ENCODE peak calls at places on chromosomes 1 and 21, in four cellular contexts. One of them, this sample, is unnamed.

GRCh38 chr1:36339215-36339614 is 15.8 kb upstream of the EVA1B start:
- DNase-seq in WTC11: no peak
- DNase-seq in SK-N-SH: no peak
- DNase-seq in GM12878: no peak
- DNase-seq in this sample: no peak

GRCh38 chr1:214493126-214493796 is 58.1 kb downstream of the PTPN14 start:
- DNase-seq in SK-N-SH: no peak
- DNase-seq in WTC11: no peak
- DNase-seq in GM12878: no peak
- DNase-seq in this sample: no peak

GRCh38 chr1:185581961-185582725 is 152.0 kb upstream of the HMCN1 start:
- DNase-seq in WTC11: no peak
- DNase-seq in GM12878: no peak
- DNase-seq in SK-N-SH: no peak
- DNase-seq in this sample: no peak

GRCh38 chr1:149965440-149965839 is 28.8 kb upstream of the MTMR11 start:
- DNase-seq in WTC11: no peak
- DNase-seq in SK-N-SH: no peak
- DNase-seq in GM12878: no peak
- DNase-seq in this sample: no peak

GRCh38 chr1:224175615-224176014 is 7.4 kb upstream of the DEGS1 start:
- DNase-seq in SK-N-SH: peak
- DNase-seq in GM12878: no peak
- DNase-seq in WTC11: peak
- DNase-seq in this sample: no peak

GRCh38 chr1:156492591-156493080 is 7.9 kb downstream of the MEF2D start:
- DNase-seq in WTC11: no peak
- DNase-seq in GM12878: no peak
- DNase-seq in SK-N-SH: no peak
- DNase-seq in this sample: no peak

GRCh38 chr1:227937031-227937430 is 10.7 kb downstream of the WNT9A start:
- DNase-seq in GM12878: no peak
- DNase-seq in SK-N-SH: no peak
- DNase-seq in WTC11: no peak
- DNase-seq in this sample: no peak

GRCh38 chr1:21069549-21069948 is 107.1 kb downstream of the EIF4G3 start:
- DNase-seq in SK-N-SH: no peak
- DNase-seq in WTC11: no peak
- DNase-seq in GM12878: no peak
- DNase-seq in this sample: no peak

GRCh38 chr1:61170328-61171238 is 88.2 kb downstream of the NFIA start:
- DNase-seq in WTC11: no peak
- DNase-seq in GM12878: no peak
- DNase-seq in SK-N-SH: no peak
- DNase-seq in this sample: peak

GRCh38 chr1:26291433-26291832 is 11.5 kb downstream of the SH3BGRL3 start:
- DNase-seq in WTC11: no peak
- DNase-seq in SK-N-SH: no peak
- DNase-seq in GM12878: no peak
- DNase-seq in this sample: no peak

GRCh38 chr1:112717263-112717662 is 2.1 kb upstream of the PPM1J start:
- DNase-seq in GM12878: no peak
- DNase-seq in SK-N-SH: no peak
- DNase-seq in WTC11: no peak
- DNase-seq in this sample: no peak

GRCh38 chr1:98322966-98323365 is 338.6 kb upstream of the SNX7 start:
- DNase-seq in WTC11: no peak
- DNase-seq in SK-N-SH: no peak
- DNase-seq in GM12878: no peak
- DNase-seq in this sample: no peak

GRCh38 chr1:40003156-40004093 is 37.1 kb upstream of the CAP1 start:
- DNase-seq in GM12878: peak
- DNase-seq in WTC11: no peak
- DNase-seq in SK-N-SH: no peak
- DNase-seq in this sample: no peak

GRCh38 chr1:245923215-245923614 is 583.9 kb downstream of the SMYD3 start:
- DNase-seq in GM12878: no peak
- DNase-seq in SK-N-SH: no peak
- DNase-seq in WTC11: no peak
- DNase-seq in this sample: peak

GRCh38 chr1:153565529-153566374 is at the start of gene S100A2:
- DNase-seq in WTC11: no peak
- DNase-seq in SK-N-SH: no peak
- DNase-seq in GM12878: peak
- DNase-seq in this sample: no peak

GRCh38 chr1:159859757-159860156 is 2.7 kb downstream of the VSIG8 start:
- DNase-seq in SK-N-SH: no peak
- DNase-seq in WTC11: no peak
- DNase-seq in GM12878: no peak
- DNase-seq in this sample: no peak

GRCh38 chr1:56645663-56646330 is 683 bp downstream of the PRKAA2 start:
- DNase-seq in WTC11: peak
- DNase-seq in SK-N-SH: peak
- DNase-seq in GM12878: no peak
- DNase-seq in this sample: no peak

GRCh38 chr1:99438656-99439055 is 174.4 kb downstream of the PLPPR4 start:
- DNase-seq in GM12878: no peak
- DNase-seq in SK-N-SH: no peak
- DNase-seq in WTC11: no peak
- DNase-seq in this sample: no peak

GRCh38 chr1:156319664-156320063 is 18.4 kb downstream of the CCT3 start:
- DNase-seq in GM12878: no peak
- DNase-seq in SK-N-SH: peak
- DNase-seq in WTC11: no peak
- DNase-seq in this sample: no peak

GRCh38 chr1:23978825-23979224 is 1.3 kb downstream of the SRSF10 start:
- DNase-seq in WTC11: no peak
- DNase-seq in SK-N-SH: no peak
- DNase-seq in GM12878: no peak
- DNase-seq in this sample: no peak

GRCh38 chr1:23980006-23980724 is at the start of gene SRSF10:
- DNase-seq in SK-N-SH: peak
- DNase-seq in WTC11: peak
- DNase-seq in GM12878: peak
- DNase-seq in this sample: peak

GRCh38 chr1:23979387-23980005 is 631 bp downstream of the SRSF10 start:
- DNase-seq in SK-N-SH: no peak
- DNase-seq in GM12878: no peak
- DNase-seq in WTC11: no peak
- DNase-seq in this sample: no peak

GRCh38 chr1:23977854-23978191 is 2.3 kb downstream of the SRSF10 start:
- DNase-seq in WTC11: no peak
- DNase-seq in SK-N-SH: no peak
- DNase-seq in GM12878: no peak
- DNase-seq in this sample: no peak

GRCh38 chr1:23980725-23981063 is 567 bp upstream of the SRSF10 start:
- DNase-seq in SK-N-SH: peak
- DNase-seq in WTC11: no peak
- DNase-seq in GM12878: no peak
- DNase-seq in this sample: peak
- TF ChIP-seq USF1 in SK-N-SH: no peak
- TF ChIP-seq USF1 in WTC11: no peak
- TF ChIP-seq USF1 in GM12878: no peak
- TF ChIP-seq USF1 in this sample: no peak

DNA sequence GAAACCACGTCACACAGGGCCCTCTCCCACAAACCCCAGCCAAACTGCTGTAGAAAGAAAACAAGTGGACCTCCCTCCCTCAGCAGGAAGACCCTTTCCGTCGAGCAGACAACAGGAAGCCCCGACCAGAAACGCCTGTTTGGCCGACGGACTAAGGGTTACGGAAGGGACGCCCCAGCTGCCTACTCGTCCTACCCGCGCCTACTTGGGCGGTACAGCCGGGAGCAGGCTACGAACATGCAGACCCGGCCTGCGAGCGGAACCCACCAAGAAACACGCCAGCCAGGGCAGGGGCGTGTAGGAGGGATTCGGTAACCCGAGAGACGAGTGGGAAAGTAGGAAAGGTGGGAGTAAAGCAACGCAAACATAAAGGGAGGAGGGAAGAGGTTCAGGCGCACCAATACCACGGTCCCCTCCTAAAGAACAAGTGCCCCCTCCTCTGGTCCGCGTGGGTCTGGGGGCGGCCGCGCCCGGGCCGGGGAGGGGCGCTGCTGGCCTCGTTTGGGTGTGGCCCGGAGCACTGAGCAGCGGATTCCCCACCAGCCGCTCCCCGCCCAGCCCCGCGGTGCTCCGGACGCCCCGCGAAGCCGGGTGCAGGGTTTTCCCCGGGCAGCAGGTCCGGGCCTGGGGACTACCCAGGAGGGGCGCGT is 450 bp downstream of the S100A10 start:
- DNase-seq in WTC11: peak
- DNase-seq in GM12878: no peak
- DNase-seq in SK-N-SH: no peak
- DNase-seq in this sample: peak
- TF ChIP-seq USF1 in WTC11: no peak
- TF ChIP-seq USF1 in GM12878: no peak
- TF ChIP-seq USF1 in SK-N-SH: no peak
- TF ChIP-seq USF1 in this sample: no peak

GRCh38 chr1:158246650-158247049 is 7.6 kb upstream of the CD1A start:
- DNase-seq in SK-N-SH: no peak
- DNase-seq in WTC11: no peak
- DNase-seq in GM12878: no peak
- DNase-seq in this sample: no peak

GRCh38 chr1:158248771-158249170 is 5.5 kb upstream of the CD1A start:
- DNase-seq in GM12878: no peak
- DNase-seq in SK-N-SH: no peak
- DNase-seq in WTC11: no peak
- DNase-seq in this sample: no peak

GRCh38 chr1:158249646-158250045 is 4.6 kb upstream of the CD1A start:
- DNase-seq in GM12878: no peak
- DNase-seq in WTC11: no peak
- DNase-seq in SK-N-SH: no peak
- DNase-seq in this sample: no peak

GRCh38 chr1:158251160-158251559 is 3.1 kb upstream of the CD1A start:
- DNase-seq in GM12878: no peak
- DNase-seq in SK-N-SH: no peak
- DNase-seq in WTC11: no peak
- DNase-seq in this sample: no peak

DNA sequence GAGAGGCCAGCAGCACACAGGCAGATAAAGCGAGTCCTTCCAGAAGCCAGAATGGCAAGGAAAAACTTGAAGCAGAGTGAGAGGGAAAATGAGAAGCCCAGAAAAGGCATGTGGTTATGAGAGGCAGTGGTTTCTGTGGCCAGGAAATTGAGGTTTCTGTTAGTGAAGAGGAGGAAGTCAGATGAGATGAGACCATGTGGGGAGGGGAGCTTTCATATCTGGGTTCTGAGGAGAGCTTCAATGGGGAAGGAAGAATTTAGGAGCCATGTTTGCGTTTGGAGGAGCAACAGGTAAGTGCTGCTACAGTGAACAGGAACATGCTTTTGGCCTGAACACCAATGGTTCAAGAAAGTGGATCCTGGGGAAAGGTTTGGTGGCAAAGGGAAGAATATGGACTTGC is 6.1 kb upstream of the CD1A start:
- DNase-seq in SK-N-SH: no peak
- DNase-seq in WTC11: no peak
- DNase-seq in GM12878: peak
- DNase-seq in this sample: no peak
- TF ChIP-seq USF1 in SK-N-SH: no peak
- TF ChIP-seq USF1 in WTC11: no peak
- TF ChIP-seq USF1 in GM12878: no peak
- TF ChIP-seq USF1 in this sample: no peak

DNA sequence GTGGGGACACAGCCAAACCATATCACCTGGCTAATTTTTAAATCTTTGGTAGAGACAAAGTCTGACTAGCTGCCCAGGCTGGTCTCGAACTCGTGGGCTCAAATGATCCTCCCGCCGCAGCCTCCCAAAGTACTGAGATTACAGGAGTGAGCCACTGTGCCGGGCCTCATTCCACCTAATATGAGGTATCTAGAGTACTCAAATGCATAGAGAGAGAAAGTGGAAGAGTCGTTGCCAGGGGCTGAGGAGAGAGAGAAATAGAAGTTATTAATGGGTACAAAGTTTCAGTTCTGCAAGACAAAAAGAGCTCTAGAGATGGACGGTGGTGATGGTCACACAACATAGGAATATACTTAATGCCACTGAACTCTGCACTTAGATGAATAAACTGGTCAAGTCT is 119.6 kb downstream of the TOMM20 start:
- DNase-seq in SK-N-SH: no peak
- DNase-seq in GM12878: peak
- DNase-seq in WTC11: no peak
- DNase-seq in this sample: no peak
- TF ChIP-seq USF1 in SK-N-SH: no peak
- TF ChIP-seq USF1 in GM12878: no peak
- TF ChIP-seq USF1 in WTC11: no peak
- TF ChIP-seq USF1 in this sample: no peak

DNA sequence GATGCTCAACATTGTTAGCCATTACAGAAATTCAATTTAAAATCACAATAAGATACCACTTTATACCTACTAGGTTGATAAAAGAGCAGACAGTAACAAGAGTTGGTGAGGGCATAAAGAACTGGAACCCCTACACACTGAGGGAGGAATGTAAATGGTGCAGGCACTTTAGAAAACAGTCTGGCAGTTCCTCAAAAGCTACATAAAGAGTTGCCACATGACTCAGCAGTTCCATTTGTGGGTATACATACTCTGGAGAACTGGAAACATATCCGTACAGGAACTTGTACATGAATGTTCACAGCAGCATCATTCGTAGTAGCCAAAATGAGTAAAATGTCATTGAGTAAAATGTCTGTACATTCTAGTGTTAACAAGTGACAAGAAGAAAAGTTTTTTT is 17.0 kb downstream of the NSL1 start:
- DNase-seq in WTC11: no peak
- DNase-seq in SK-N-SH: no peak
- DNase-seq in GM12878: no peak
- DNase-seq in this sample: no peak
- TF ChIP-seq USF1 in WTC11: no peak
- TF ChIP-seq USF1 in SK-N-SH: no peak
- TF ChIP-seq USF1 in GM12878: no peak
- TF ChIP-seq USF1 in this sample: no peak

DNA sequence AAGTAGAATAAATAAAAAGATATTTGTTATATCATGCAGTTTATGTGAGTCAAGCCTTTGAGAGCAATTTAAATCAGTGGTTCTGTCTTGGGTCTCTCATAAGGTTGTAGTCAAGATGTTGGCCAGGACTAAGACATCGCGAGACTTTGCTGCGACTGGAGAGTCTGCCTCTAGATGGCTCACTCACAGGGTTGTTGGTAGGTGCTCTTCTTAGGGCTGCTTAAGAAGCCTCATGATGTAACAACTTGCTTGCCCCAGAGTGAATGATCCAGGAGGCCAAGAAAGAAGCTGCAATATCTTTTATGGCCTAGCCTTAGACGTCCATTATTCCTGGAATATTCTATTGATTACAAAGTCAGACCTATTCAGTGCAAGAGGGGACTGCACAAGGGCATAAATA is 73.1 kb upstream of the CACHD1 start:
- DNase-seq in WTC11: peak
- DNase-seq in SK-N-SH: no peak
- DNase-seq in GM12878: no peak
- DNase-seq in this sample: peak
- TF ChIP-seq USF1 in WTC11: no peak
- TF ChIP-seq USF1 in SK-N-SH: no peak
- TF ChIP-seq USF1 in GM12878: no peak
- TF ChIP-seq USF1 in this sample: no peak

GRCh38 chr21:32359719-32360260 is 33.0 kb downstream of the URB1 start:
- DNase-seq in WTC11: no peak
- DNase-seq in SK-N-SH: no peak
- DNase-seq in GM12878: no peak
- DNase-seq in this sample: peak
- TF ChIP-seq USF1 in WTC11: no peak
- TF ChIP-seq USF1 in SK-N-SH: no peak
- TF ChIP-seq USF1 in GM12878: no peak
- TF ChIP-seq USF1 in this sample: no peak

GRCh38 chr1:62436039-62436465 is 797 bp upstream of the USP1 start:
- DNase-seq in WTC11: peak
- DNase-seq in GM12878: no peak
- DNase-seq in SK-N-SH: no peak
- DNase-seq in this sample: no peak
- TF ChIP-seq USF1 in WTC11: peak
- TF ChIP-seq USF1 in GM12878: no peak
- TF ChIP-seq USF1 in SK-N-SH: no peak
- TF ChIP-seq USF1 in this sample: no peak